ENCODE peak calls at places on chromosomes 5 and 9, in five cellular contexts. One of them, this sample, is unnamed.
A peak's percentile ranks its signal among the peaks of the same experiment; 100 is the strongest.

GRCh38 chr5:31901807-31902530 is 263.0 kb downstream of the PDZD2 start:
- ATAC-seq in gastroesophageal sphincter: no peak
- ATAC-seq in activated CD8-positive, alpha-beta T cell treated with anti-CD3 and anti-CD28 coated beads, Interleukin-2, amount 10 ng/mL, durations not matched to agents 7 days and 5 days: no peak
- ATAC-seq in heart right ventricle: no peak
- ATAC-seq in activated B cell treated with CpG ODN at 0.5 μM for 24 hours: no peak
- ATAC-seq in this sample: no peak

GRCh38 chr9:79644048-79644447 is 72.3 kb downstream of the TLE4 start:
- ATAC-seq in gastroesophageal sphincter: no peak
- ATAC-seq in activated CD8-positive, alpha-beta T cell treated with anti-CD3 and anti-CD28 coated beads, Interleukin-2, amount 10 ng/mL, durations not matched to agents 7 days and 5 days: no peak
- ATAC-seq in heart right ventricle: no peak
- ATAC-seq in activated B cell treated with CpG ODN at 0.5 μM for 24 hours: no peak
- ATAC-seq in this sample: no peak

GRCh38 chr9:97793067-97793466 is 60.0 kb upstream of the FOXE1 start:
- ATAC-seq in gastroesophageal sphincter: no peak
- ATAC-seq in activated CD8-positive, alpha-beta T cell treated with anti-CD3 and anti-CD28 coated beads, Interleukin-2, amount 10 ng/mL, durations not matched to agents 7 days and 5 days: no peak
- ATAC-seq in heart right ventricle: no peak
- ATAC-seq in activated B cell treated with CpG ODN at 0.5 μM for 24 hours: no peak
- ATAC-seq in this sample: no peak

GRCh38 chr5:63408984-63409383 is 553.3 kb downstream of the HTR1A start:
- ATAC-seq in gastroesophageal sphincter: no peak
- ATAC-seq in activated CD8-positive, alpha-beta T cell treated with anti-CD3 and anti-CD28 coated beads, Interleukin-2, amount 10 ng/mL, durations not matched to agents 7 days and 5 days: no peak
- ATAC-seq in heart right ventricle: no peak
- ATAC-seq in activated B cell treated with CpG ODN at 0.5 μM for 24 hours: no peak
- ATAC-seq in this sample: no peak

GRCh38 chr9:94780516-94780950 is 54.0 kb downstream of the AOPEP start:
- ATAC-seq in gastroesophageal sphincter: no peak
- ATAC-seq in activated CD8-positive, alpha-beta T cell treated with anti-CD3 and anti-CD28 coated beads, Interleukin-2, amount 10 ng/mL, durations not matched to agents 7 days and 5 days: no peak
- ATAC-seq in heart right ventricle: peak; percentile 83
- ATAC-seq in activated B cell treated with CpG ODN at 0.5 μM for 24 hours: peak; percentile 69
- ATAC-seq in this sample: peak; percentile 87

GRCh38 chr5:163535290-163535689 is 29.9 kb downstream of the MAT2B start:
- ATAC-seq in gastroesophageal sphincter: no peak
- ATAC-seq in activated CD8-positive, alpha-beta T cell treated with anti-CD3 and anti-CD28 coated beads, Interleukin-2, amount 10 ng/mL, durations not matched to agents 7 days and 5 days: no peak
- ATAC-seq in heart right ventricle: peak; percentile 33
- ATAC-seq in activated B cell treated with CpG ODN at 0.5 μM for 24 hours: peak; percentile 45
- ATAC-seq in this sample: no peak

GRCh38 chr5:91111473-91112238 is 271.5 kb downstream of the ARRDC3 start:
- ATAC-seq in gastroesophageal sphincter: peak; percentile 30
- ATAC-seq in activated CD8-positive, alpha-beta T cell treated with anti-CD3 and anti-CD28 coated beads, Interleukin-2, amount 10 ng/mL, durations not matched to agents 7 days and 5 days: no peak
- ATAC-seq in heart right ventricle: peak; percentile 81
- ATAC-seq in activated B cell treated with CpG ODN at 0.5 μM for 24 hours: no peak
- ATAC-seq in this sample: no peak

GRCh38 chr5:42858031-42858643 is 46.4 kb upstream of the SELENOP start:
- ATAC-seq in gastroesophageal sphincter: no peak
- ATAC-seq in activated CD8-positive, alpha-beta T cell treated with anti-CD3 and anti-CD28 coated beads, Interleukin-2, amount 10 ng/mL, durations not matched to agents 7 days and 5 days: no peak
- ATAC-seq in heart right ventricle: peak; percentile 62
- ATAC-seq in activated B cell treated with CpG ODN at 0.5 μM for 24 hours: no peak
- ATAC-seq in this sample: no peak

GRCh38 chr5:57225553-57225952 is 51.7 kb downstream of the GPBP1 start:
- ATAC-seq in gastroesophageal sphincter: no peak
- ATAC-seq in activated CD8-positive, alpha-beta T cell treated with anti-CD3 and anti-CD28 coated beads, Interleukin-2, amount 10 ng/mL, durations not matched to agents 7 days and 5 days: no peak
- ATAC-seq in heart right ventricle: no peak
- ATAC-seq in activated B cell treated with CpG ODN at 0.5 μM for 24 hours: no peak
- ATAC-seq in this sample: no peak

GRCh38 chr5:131974956-131975726 is 29.7 kb upstream of the MEIKIN start:
- ATAC-seq in gastroesophageal sphincter: no peak
- ATAC-seq in activated CD8-positive, alpha-beta T cell treated with anti-CD3 and anti-CD28 coated beads, Interleukin-2, amount 10 ng/mL, durations not matched to agents 7 days and 5 days: peak; percentile 71
- ATAC-seq in heart right ventricle: no peak
- ATAC-seq in activated B cell treated with CpG ODN at 0.5 μM for 24 hours: no peak
- ATAC-seq in this sample: peak; percentile 26

GRCh38 chr5:169641253-169641652 is 4.2 kb downstream of the DOCK2 start:
- ATAC-seq in gastroesophageal sphincter: no peak
- ATAC-seq in activated CD8-positive, alpha-beta T cell treated with anti-CD3 and anti-CD28 coated beads, Interleukin-2, amount 10 ng/mL, durations not matched to agents 7 days and 5 days: no peak
- ATAC-seq in heart right ventricle: no peak
- ATAC-seq in activated B cell treated with CpG ODN at 0.5 μM for 24 hours: no peak
- ATAC-seq in this sample: no peak

GRCh38 chr9:89386797-89387196 is 68.5 kb downstream of the SECISBP2 start:
- ATAC-seq in gastroesophageal sphincter: no peak
- ATAC-seq in activated CD8-positive, alpha-beta T cell treated with anti-CD3 and anti-CD28 coated beads, Interleukin-2, amount 10 ng/mL, durations not matched to agents 7 days and 5 days: no peak
- ATAC-seq in heart right ventricle: peak; percentile 52
- ATAC-seq in activated B cell treated with CpG ODN at 0.5 μM for 24 hours: no peak
- ATAC-seq in this sample: no peak

GRCh38 chr9:71685394-71685793 is 82.9 kb downstream of the CEMIP2 start:
- ATAC-seq in gastroesophageal sphincter: no peak
- ATAC-seq in activated CD8-positive, alpha-beta T cell treated with anti-CD3 and anti-CD28 coated beads, Interleukin-2, amount 10 ng/mL, durations not matched to agents 7 days and 5 days: peak; percentile 88
- ATAC-seq in heart right ventricle: no peak
- ATAC-seq in activated B cell treated with CpG ODN at 0.5 μM for 24 hours: peak; percentile 45
- ATAC-seq in this sample: peak; percentile 74

GRCh38 chr9:114722937-114723620 is 41.1 kb upstream of the TEX48 start:
- ATAC-seq in gastroesophageal sphincter: no peak
- ATAC-seq in activated CD8-positive, alpha-beta T cell treated with anti-CD3 and anti-CD28 coated beads, Interleukin-2, amount 10 ng/mL, durations not matched to agents 7 days and 5 days: no peak
- ATAC-seq in heart right ventricle: no peak
- ATAC-seq in activated B cell treated with CpG ODN at 0.5 μM for 24 hours: no peak
- ATAC-seq in this sample: no peak

GRCh38 chr9:121316378-121316777 is 48.4 kb downstream of the GSN start:
- ATAC-seq in gastroesophageal sphincter: no peak
- ATAC-seq in activated CD8-positive, alpha-beta T cell treated with anti-CD3 and anti-CD28 coated beads, Interleukin-2, amount 10 ng/mL, durations not matched to agents 7 days and 5 days: no peak
- ATAC-seq in heart right ventricle: no peak
- ATAC-seq in activated B cell treated with CpG ODN at 0.5 μM for 24 hours: no peak
- ATAC-seq in this sample: no peak

GRCh38 chr9:92722386-92723298 is 42.0 kb downstream of the BICD2 start:
- ATAC-seq in gastroesophageal sphincter: no peak
- ATAC-seq in activated CD8-positive, alpha-beta T cell treated with anti-CD3 and anti-CD28 coated beads, Interleukin-2, amount 10 ng/mL, durations not matched to agents 7 days and 5 days: no peak
- ATAC-seq in heart right ventricle: no peak
- ATAC-seq in activated B cell treated with CpG ODN at 0.5 μM for 24 hours: no peak
- ATAC-seq in this sample: no peak

GRCh38 chr9:86434039-86434726 is 80.0 kb upstream of the TUT7 start:
- ATAC-seq in gastroesophageal sphincter: peak; percentile 86
- ATAC-seq in activated CD8-positive, alpha-beta T cell treated with anti-CD3 and anti-CD28 coated beads, Interleukin-2, amount 10 ng/mL, durations not matched to agents 7 days and 5 days: no peak
- ATAC-seq in heart right ventricle: peak; percentile 78
- ATAC-seq in activated B cell treated with CpG ODN at 0.5 μM for 24 hours: no peak
- ATAC-seq in this sample: no peak

GRCh38 chr9:87063883-87064282 is 116.6 kb upstream of the GAS1 start:
- ATAC-seq in gastroesophageal sphincter: no peak
- ATAC-seq in activated CD8-positive, alpha-beta T cell treated with anti-CD3 and anti-CD28 coated beads, Interleukin-2, amount 10 ng/mL, durations not matched to agents 7 days and 5 days: no peak
- ATAC-seq in heart right ventricle: peak; percentile 73
- ATAC-seq in activated B cell treated with CpG ODN at 0.5 μM for 24 hours: no peak
- ATAC-seq in this sample: no peak

GRCh38 chr9:130200038-130200979 is 28.1 kb downstream of the NCS1 start:
- ATAC-seq in gastroesophageal sphincter: no peak
- ATAC-seq in activated CD8-positive, alpha-beta T cell treated with anti-CD3 and anti-CD28 coated beads, Interleukin-2, amount 10 ng/mL, durations not matched to agents 7 days and 5 days: no peak
- ATAC-seq in heart right ventricle: no peak
- ATAC-seq in activated B cell treated with CpG ODN at 0.5 μM for 24 hours: no peak
- ATAC-seq in this sample: peak; percentile 48

GRCh38 chr5:136080113-136080482 is 51.3 kb downstream of the TGFBI start:
- ATAC-seq in gastroesophageal sphincter: peak; percentile 3
- ATAC-seq in activated CD8-positive, alpha-beta T cell treated with anti-CD3 and anti-CD28 coated beads, Interleukin-2, amount 10 ng/mL, durations not matched to agents 7 days and 5 days: peak; percentile 20
- ATAC-seq in heart right ventricle: peak; percentile 9
- ATAC-seq in activated B cell treated with CpG ODN at 0.5 μM for 24 hours: peak; percentile 8
- ATAC-seq in this sample: no peak

GRCh38 chr9:96688215-96688614 is 33.1 kb upstream of the PRXL2C start:
- ATAC-seq in gastroesophageal sphincter: no peak
- ATAC-seq in activated CD8-positive, alpha-beta T cell treated with anti-CD3 and anti-CD28 coated beads, Interleukin-2, amount 10 ng/mL, durations not matched to agents 7 days and 5 days: no peak
- ATAC-seq in heart right ventricle: no peak
- ATAC-seq in activated B cell treated with CpG ODN at 0.5 μM for 24 hours: no peak
- ATAC-seq in this sample: no peak

GRCh38 chr5:134153657-134154056 is 23.1 kb downstream of the SKP1 start:
- ATAC-seq in gastroesophageal sphincter: no peak
- ATAC-seq in activated CD8-positive, alpha-beta T cell treated with anti-CD3 and anti-CD28 coated beads, Interleukin-2, amount 10 ng/mL, durations not matched to agents 7 days and 5 days: no peak
- ATAC-seq in heart right ventricle: no peak
- ATAC-seq in activated B cell treated with CpG ODN at 0.5 μM for 24 hours: no peak
- ATAC-seq in this sample: no peak

GRCh38 chr5:69048233-69048632 is 45.6 kb upstream of the SLC30A5 start:
- ATAC-seq in gastroesophageal sphincter: no peak
- ATAC-seq in activated CD8-positive, alpha-beta T cell treated with anti-CD3 and anti-CD28 coated beads, Interleukin-2, amount 10 ng/mL, durations not matched to agents 7 days and 5 days: no peak
- ATAC-seq in heart right ventricle: no peak
- ATAC-seq in activated B cell treated with CpG ODN at 0.5 μM for 24 hours: no peak
- ATAC-seq in this sample: no peak

GRCh38 chr5:151633892-151634291 is 42.8 kb upstream of the FAT2 start:
- ATAC-seq in gastroesophageal sphincter: no peak
- ATAC-seq in activated CD8-positive, alpha-beta T cell treated with anti-CD3 and anti-CD28 coated beads, Interleukin-2, amount 10 ng/mL, durations not matched to agents 7 days and 5 days: no peak
- ATAC-seq in heart right ventricle: no peak
- ATAC-seq in activated B cell treated with CpG ODN at 0.5 μM for 24 hours: no peak
- ATAC-seq in this sample: no peak

GRCh38 chr9:96129698-96130097 is 172.3 kb downstream of the HSD17B3 start:
- ATAC-seq in gastroesophageal sphincter: no peak
- ATAC-seq in activated CD8-positive, alpha-beta T cell treated with anti-CD3 and anti-CD28 coated beads, Interleukin-2, amount 10 ng/mL, durations not matched to agents 7 days and 5 days: no peak
- ATAC-seq in heart right ventricle: no peak
- ATAC-seq in activated B cell treated with CpG ODN at 0.5 μM for 24 hours: no peak
- ATAC-seq in this sample: no peak

GRCh38 chr5:96199713-96200183 is 233.3 kb downstream of the PCSK1 start:
- ATAC-seq in gastroesophageal sphincter: no peak
- ATAC-seq in activated CD8-positive, alpha-beta T cell treated with anti-CD3 and anti-CD28 coated beads, Interleukin-2, amount 10 ng/mL, durations not matched to agents 7 days and 5 days: no peak
- ATAC-seq in heart right ventricle: no peak
- ATAC-seq in activated B cell treated with CpG ODN at 0.5 μM for 24 hours: no peak
- ATAC-seq in this sample: no peak

GRCh38 chr5:132344775-132345514 is 24.6 kb upstream of the SLC22A5 start:
- ATAC-seq in gastroesophageal sphincter: no peak
- ATAC-seq in activated CD8-positive, alpha-beta T cell treated with anti-CD3 and anti-CD28 coated beads, Interleukin-2, amount 10 ng/mL, durations not matched to agents 7 days and 5 days: no peak
- ATAC-seq in heart right ventricle: no peak
- ATAC-seq in activated B cell treated with CpG ODN at 0.5 μM for 24 hours: no peak
- ATAC-seq in this sample: no peak

GRCh38 chr5:83085106-83085505 is 7.8 kb downstream of the XRCC4 start:
- ATAC-seq in gastroesophageal sphincter: no peak
- ATAC-seq in activated CD8-positive, alpha-beta T cell treated with anti-CD3 and anti-CD28 coated beads, Interleukin-2, amount 10 ng/mL, durations not matched to agents 7 days and 5 days: no peak
- ATAC-seq in heart right ventricle: no peak
- ATAC-seq in activated B cell treated with CpG ODN at 0.5 μM for 24 hours: no peak
- ATAC-seq in this sample: no peak

GRCh38 chr5:89181546-89181945 is 298.6 kb upstream of the MEF2C start:
- ATAC-seq in gastroesophageal sphincter: no peak
- ATAC-seq in activated CD8-positive, alpha-beta T cell treated with anti-CD3 and anti-CD28 coated beads, Interleukin-2, amount 10 ng/mL, durations not matched to agents 7 days and 5 days: no peak
- ATAC-seq in heart right ventricle: no peak
- ATAC-seq in activated B cell treated with CpG ODN at 0.5 μM for 24 hours: no peak
- ATAC-seq in this sample: no peak

GRCh38 chr5:146595088-146595487 is 79.1 kb upstream of the GPR151 start:
- ATAC-seq in gastroesophageal sphincter: no peak
- ATAC-seq in activated CD8-positive, alpha-beta T cell treated with anti-CD3 and anti-CD28 coated beads, Interleukin-2, amount 10 ng/mL, durations not matched to agents 7 days and 5 days: no peak
- ATAC-seq in heart right ventricle: no peak
- ATAC-seq in activated B cell treated with CpG ODN at 0.5 μM for 24 hours: no peak
- ATAC-seq in this sample: no peak

GRCh38 chr5:171437286-171437821 is 17.9 kb downstream of the FGF18 start:
- ATAC-seq in gastroesophageal sphincter: no peak
- ATAC-seq in activated CD8-positive, alpha-beta T cell treated with anti-CD3 and anti-CD28 coated beads, Interleukin-2, amount 10 ng/mL, durations not matched to agents 7 days and 5 days: no peak
- ATAC-seq in heart right ventricle: no peak
- ATAC-seq in activated B cell treated with CpG ODN at 0.5 μM for 24 hours: no peak
- ATAC-seq in this sample: no peak

GRCh38 chr9:34572628-34573027 is 16.9 kb downstream of the CNTFR start:
- ATAC-seq in gastroesophageal sphincter: no peak
- ATAC-seq in activated CD8-positive, alpha-beta T cell treated with anti-CD3 and anti-CD28 coated beads, Interleukin-2, amount 10 ng/mL, durations not matched to agents 7 days and 5 days: no peak
- ATAC-seq in heart right ventricle: no peak
- ATAC-seq in activated B cell treated with CpG ODN at 0.5 μM for 24 hours: no peak
- ATAC-seq in this sample: no peak

GRCh38 chr5:172407861-172408260 is 46.5 kb downstream of the SH3PXD2B start:
- ATAC-seq in gastroesophageal sphincter: no peak
- ATAC-seq in activated CD8-positive, alpha-beta T cell treated with anti-CD3 and anti-CD28 coated beads, Interleukin-2, amount 10 ng/mL, durations not matched to agents 7 days and 5 days: no peak
- ATAC-seq in heart right ventricle: no peak
- ATAC-seq in activated B cell treated with CpG ODN at 0.5 μM for 24 hours: no peak
- ATAC-seq in this sample: no peak

GRCh38 chr5:6692906-6693305 is 20.3 kb upstream of the TENT4A start:
- ATAC-seq in gastroesophageal sphincter: no peak
- ATAC-seq in activated CD8-positive, alpha-beta T cell treated with anti-CD3 and anti-CD28 coated beads, Interleukin-2, amount 10 ng/mL, durations not matched to agents 7 days and 5 days: no peak
- ATAC-seq in heart right ventricle: no peak
- ATAC-seq in activated B cell treated with CpG ODN at 0.5 μM for 24 hours: peak; percentile 49
- ATAC-seq in this sample: no peak

This sample was measured in stimulated activated memory B cell treated with anti-CD40 and anti-IgM and Interleukin-4, amounts not matched to agents 10 μg/mL and 1 μg/mL and 100 μg/mL, for 72 hours.